ENCODE peak calls at places on chromosomes 12 and 14, in ten cellular contexts. One of them, this sample, is unnamed.

GRCh38 chr12:72133497-72134055 is 138.6 kb upstream of the TRHDE start:
- DNase-seq in NCI-H187: no peak
- DNase-seq in progenitor cell of endocrine pancreas: no peak
- DNase-seq in left ventricle myocardium inferior: no peak
- DNase-seq in activated CD4-positive, CD25-positive, alpha-beta regulatory T cell: no peak
- DNase-seq in AG09319: no peak
- DNase-seq in neural progenitor cell: peak
- DNase-seq in brain microvascular endothelial cell: no peak
- DNase-seq in ACHN: no peak
- DNase-seq in NCI-H1092: no peak
- DNase-seq in this sample: no peak

GRCh38 chr14:30272848-30273563 is 286.0 kb upstream of the G2E3 start:
- DNase-seq in NCI-H187: no peak
- DNase-seq in progenitor cell of endocrine pancreas: no peak
- DNase-seq in left ventricle myocardium inferior: no peak
- DNase-seq in activated CD4-positive, CD25-positive, alpha-beta regulatory T cell: no peak
- DNase-seq in AG09319: no peak
- DNase-seq in neural progenitor cell: peak
- DNase-seq in brain microvascular endothelial cell: no peak
- DNase-seq in ACHN: no peak
- DNase-seq in NCI-H1092: no peak
- DNase-seq in this sample: no peak

GRCh38 chr14:103258211-103258610 is 75.8 kb upstream of the EIF5 start:
- DNase-seq in NCI-H187: no peak
- DNase-seq in progenitor cell of endocrine pancreas: no peak
- DNase-seq in left ventricle myocardium inferior: no peak
- DNase-seq in activated CD4-positive, CD25-positive, alpha-beta regulatory T cell: no peak
- DNase-seq in AG09319: no peak
- DNase-seq in neural progenitor cell: no peak
- DNase-seq in brain microvascular endothelial cell: no peak
- DNase-seq in ACHN: no peak
- DNase-seq in NCI-H1092: no peak
- DNase-seq in this sample: no peak

GRCh38 chr12:27523305-27523641 is 733 bp upstream of the PPFIBP1 start:
- DNase-seq in NCI-H187: no peak
- DNase-seq in progenitor cell of endocrine pancreas: no peak
- DNase-seq in left ventricle myocardium inferior: no peak
- DNase-seq in activated CD4-positive, CD25-positive, alpha-beta regulatory T cell: no peak
- DNase-seq in AG09319: no peak
- DNase-seq in neural progenitor cell: peak
- DNase-seq in brain microvascular endothelial cell: no peak
- DNase-seq in ACHN: no peak
- DNase-seq in NCI-H1092: no peak
- DNase-seq in this sample: peak

GRCh38 chr14:93757185-93757584 is 31.1 kb downstream of the PRIMA1 start:
- DNase-seq in NCI-H187: no peak
- DNase-seq in progenitor cell of endocrine pancreas: no peak
- DNase-seq in left ventricle myocardium inferior: no peak
- DNase-seq in activated CD4-positive, CD25-positive, alpha-beta regulatory T cell: no peak
- DNase-seq in AG09319: no peak
- DNase-seq in neural progenitor cell: no peak
- DNase-seq in brain microvascular endothelial cell: no peak
- DNase-seq in ACHN: no peak
- DNase-seq in NCI-H1092: no peak
- DNase-seq in this sample: no peak

GRCh38 chr14:64464695-64465094 is 604 bp upstream of the AKAP5 start:
- DNase-seq in NCI-H187: peak
- DNase-seq in progenitor cell of endocrine pancreas: no peak
- DNase-seq in left ventricle myocardium inferior: no peak
- DNase-seq in activated CD4-positive, CD25-positive, alpha-beta regulatory T cell: no peak
- DNase-seq in AG09319: no peak
- DNase-seq in neural progenitor cell: no peak
- DNase-seq in brain microvascular endothelial cell: no peak
- DNase-seq in ACHN: no peak
- DNase-seq in NCI-H1092: no peak
- DNase-seq in this sample: peak

GRCh38 chr12:6186114-6186827 is 13.9 kb upstream of the CD9 start:
- DNase-seq in NCI-H187: no peak
- DNase-seq in progenitor cell of endocrine pancreas: no peak
- DNase-seq in left ventricle myocardium inferior: no peak
- DNase-seq in activated CD4-positive, CD25-positive, alpha-beta regulatory T cell: no peak
- DNase-seq in AG09319: no peak
- DNase-seq in neural progenitor cell: no peak
- DNase-seq in brain microvascular endothelial cell: no peak
- DNase-seq in ACHN: no peak
- DNase-seq in NCI-H1092: no peak
- DNase-seq in this sample: no peak

GRCh38 chr14:55968741-55969140 is 149.5 kb upstream of the PELI2 start:
- DNase-seq in NCI-H187: no peak
- DNase-seq in progenitor cell of endocrine pancreas: no peak
- DNase-seq in left ventricle myocardium inferior: no peak
- DNase-seq in activated CD4-positive, CD25-positive, alpha-beta regulatory T cell: no peak
- DNase-seq in AG09319: no peak
- DNase-seq in neural progenitor cell: no peak
- DNase-seq in brain microvascular endothelial cell: no peak
- DNase-seq in ACHN: no peak
- DNase-seq in NCI-H1092: no peak
- DNase-seq in this sample: no peak

GRCh38 chr12:127389923-127390322 is 877.0 kb upstream of the TMEM132C start:
- DNase-seq in NCI-H187: no peak
- DNase-seq in progenitor cell of endocrine pancreas: peak
- DNase-seq in left ventricle myocardium inferior: no peak
- DNase-seq in activated CD4-positive, CD25-positive, alpha-beta regulatory T cell: no peak
- DNase-seq in AG09319: peak
- DNase-seq in neural progenitor cell: peak
- DNase-seq in brain microvascular endothelial cell: peak
- DNase-seq in ACHN: peak
- DNase-seq in NCI-H1092: no peak
- DNase-seq in this sample: no peak

GRCh38 chr14:100587763-100588411 is 670 bp upstream of the BEGAIN start:
- DNase-seq in NCI-H187: no peak
- DNase-seq in progenitor cell of endocrine pancreas: no peak
- DNase-seq in left ventricle myocardium inferior: peak
- DNase-seq in activated CD4-positive, CD25-positive, alpha-beta regulatory T cell: no peak
- DNase-seq in AG09319: no peak
- DNase-seq in neural progenitor cell: no peak
- DNase-seq in brain microvascular endothelial cell: no peak
- DNase-seq in ACHN: no peak
- DNase-seq in NCI-H1092: no peak
- DNase-seq in this sample: no peak

GRCh38 chr14:104276435-104276834 is 138.0 kb downstream of the KIF26A start:
- DNase-seq in NCI-H187: no peak
- DNase-seq in progenitor cell of endocrine pancreas: no peak
- DNase-seq in left ventricle myocardium inferior: no peak
- DNase-seq in activated CD4-positive, CD25-positive, alpha-beta regulatory T cell: no peak
- DNase-seq in AG09319: no peak
- DNase-seq in neural progenitor cell: no peak
- DNase-seq in brain microvascular endothelial cell: no peak
- DNase-seq in ACHN: no peak
- DNase-seq in NCI-H1092: no peak
- DNase-seq in this sample: no peak

GRCh38 chr12:65567820-65568219 is 256.5 kb upstream of the HMGA2 start:
- DNase-seq in NCI-H187: no peak
- DNase-seq in progenitor cell of endocrine pancreas: no peak
- DNase-seq in left ventricle myocardium inferior: no peak
- DNase-seq in activated CD4-positive, CD25-positive, alpha-beta regulatory T cell: no peak
- DNase-seq in AG09319: no peak
- DNase-seq in neural progenitor cell: no peak
- DNase-seq in brain microvascular endothelial cell: no peak
- DNase-seq in ACHN: no peak
- DNase-seq in NCI-H1092: no peak
- DNase-seq in this sample: no peak

GRCh38 chr12:5718073-5718472 is 227.0 kb downstream of the ANO2 start:
- DNase-seq in NCI-H187: no peak
- DNase-seq in progenitor cell of endocrine pancreas: no peak
- DNase-seq in left ventricle myocardium inferior: no peak
- DNase-seq in activated CD4-positive, CD25-positive, alpha-beta regulatory T cell: no peak
- DNase-seq in AG09319: no peak
- DNase-seq in neural progenitor cell: no peak
- DNase-seq in brain microvascular endothelial cell: no peak
- DNase-seq in ACHN: no peak
- DNase-seq in NCI-H1092: no peak
- DNase-seq in this sample: no peak

GRCh38 chr12:131786331-131786730 is 41.9 kb upstream of the MMP17 start:
- DNase-seq in NCI-H187: no peak
- DNase-seq in progenitor cell of endocrine pancreas: no peak
- DNase-seq in left ventricle myocardium inferior: no peak
- DNase-seq in activated CD4-positive, CD25-positive, alpha-beta regulatory T cell: no peak
- DNase-seq in AG09319: no peak
- DNase-seq in neural progenitor cell: no peak
- DNase-seq in brain microvascular endothelial cell: no peak
- DNase-seq in ACHN: no peak
- DNase-seq in NCI-H1092: no peak
- DNase-seq in this sample: no peak

GRCh38 chr14:34571771-34572170 is 32.3 kb upstream of the EAPP start:
- DNase-seq in NCI-H187: no peak
- DNase-seq in progenitor cell of endocrine pancreas: no peak
- DNase-seq in left ventricle myocardium inferior: no peak
- DNase-seq in activated CD4-positive, CD25-positive, alpha-beta regulatory T cell: no peak
- DNase-seq in AG09319: no peak
- DNase-seq in neural progenitor cell: no peak
- DNase-seq in brain microvascular endothelial cell: no peak
- DNase-seq in ACHN: no peak
- DNase-seq in NCI-H1092: no peak
- DNase-seq in this sample: no peak

GRCh38 chr14:92690171-92691011 is 58.0 kb downstream of the LGMN start:
- DNase-seq in NCI-H187: no peak
- DNase-seq in progenitor cell of endocrine pancreas: peak
- DNase-seq in left ventricle myocardium inferior: no peak
- DNase-seq in activated CD4-positive, CD25-positive, alpha-beta regulatory T cell: no peak
- DNase-seq in AG09319: no peak
- DNase-seq in neural progenitor cell: no peak
- DNase-seq in brain microvascular endothelial cell: peak
- DNase-seq in ACHN: peak
- DNase-seq in NCI-H1092: peak
- DNase-seq in this sample: peak

GRCh38 chr12:125075-125474 is 58.5 kb downstream of the IQSEC3 start:
- DNase-seq in NCI-H187: no peak
- DNase-seq in progenitor cell of endocrine pancreas: no peak
- DNase-seq in left ventricle myocardium inferior: no peak
- DNase-seq in activated CD4-positive, CD25-positive, alpha-beta regulatory T cell: no peak
- DNase-seq in AG09319: no peak
- DNase-seq in neural progenitor cell: no peak
- DNase-seq in brain microvascular endothelial cell: no peak
- DNase-seq in ACHN: no peak
- DNase-seq in NCI-H1092: no peak
- DNase-seq in this sample: no peak

GRCh38 chr12:56366948-56367347 is 4.3 kb upstream of the APOF start:
- DNase-seq in NCI-H187: no peak
- DNase-seq in progenitor cell of endocrine pancreas: no peak
- DNase-seq in left ventricle myocardium inferior: no peak
- DNase-seq in activated CD4-positive, CD25-positive, alpha-beta regulatory T cell: no peak
- DNase-seq in AG09319: no peak
- DNase-seq in neural progenitor cell: no peak
- DNase-seq in brain microvascular endothelial cell: no peak
- DNase-seq in ACHN: no peak
- DNase-seq in NCI-H1092: no peak
- DNase-seq in this sample: no peak

GRCh38 chr12:111841236-111841749 is 735 bp upstream of the MAPKAPK5 start:
- DNase-seq in NCI-H187: no peak
- DNase-seq in progenitor cell of endocrine pancreas: no peak
- DNase-seq in left ventricle myocardium inferior: no peak
- DNase-seq in activated CD4-positive, CD25-positive, alpha-beta regulatory T cell: no peak
- DNase-seq in AG09319: no peak
- DNase-seq in neural progenitor cell: no peak
- DNase-seq in brain microvascular endothelial cell: no peak
- DNase-seq in ACHN: peak
- DNase-seq in NCI-H1092: no peak
- DNase-seq in this sample: no peak

GRCh38 chr14:71242237-71242748 is 335.0 kb downstream of the PCNX1 start:
- DNase-seq in NCI-H187: no peak
- DNase-seq in progenitor cell of endocrine pancreas: no peak
- DNase-seq in left ventricle myocardium inferior: no peak
- DNase-seq in activated CD4-positive, CD25-positive, alpha-beta regulatory T cell: no peak
- DNase-seq in AG09319: no peak
- DNase-seq in neural progenitor cell: no peak
- DNase-seq in brain microvascular endothelial cell: peak
- DNase-seq in ACHN: no peak
- DNase-seq in NCI-H1092: no peak
- DNase-seq in this sample: no peak

GRCh38 chr12:64452559-64453329 is 824 bp downstream of the TBK1 start:
- DNase-seq in NCI-H187: no peak
- DNase-seq in progenitor cell of endocrine pancreas: no peak
- DNase-seq in left ventricle myocardium inferior: no peak
- DNase-seq in activated CD4-positive, CD25-positive, alpha-beta regulatory T cell: no peak
- DNase-seq in AG09319: peak
- DNase-seq in neural progenitor cell: no peak
- DNase-seq in brain microvascular endothelial cell: peak
- DNase-seq in ACHN: peak
- DNase-seq in NCI-H1092: no peak
- DNase-seq in this sample: peak

GRCh38 chr14:104794099-104794498 is 1.4 kb downstream of the AKT1 start:
- DNase-seq in NCI-H187: no peak
- DNase-seq in progenitor cell of endocrine pancreas: peak
- DNase-seq in left ventricle myocardium inferior: no peak
- DNase-seq in activated CD4-positive, CD25-positive, alpha-beta regulatory T cell: no peak
- DNase-seq in AG09319: no peak
- DNase-seq in neural progenitor cell: peak
- DNase-seq in brain microvascular endothelial cell: peak
- DNase-seq in ACHN: peak
- DNase-seq in NCI-H1092: no peak
- DNase-seq in this sample: peak

GRCh38 chr14:23864252-23864651 is 89.3 kb upstream of the DHRS4 start:
- DNase-seq in NCI-H187: no peak
- DNase-seq in progenitor cell of endocrine pancreas: no peak
- DNase-seq in left ventricle myocardium inferior: no peak
- DNase-seq in activated CD4-positive, CD25-positive, alpha-beta regulatory T cell: no peak
- DNase-seq in AG09319: no peak
- DNase-seq in neural progenitor cell: no peak
- DNase-seq in brain microvascular endothelial cell: no peak
- DNase-seq in ACHN: no peak
- DNase-seq in NCI-H1092: no peak
- DNase-seq in this sample: no peak

GRCh38 chr14:32366256-32366655 is 37.2 kb downstream of the AKAP6 start:
- DNase-seq in NCI-H187: no peak
- DNase-seq in progenitor cell of endocrine pancreas: no peak
- DNase-seq in left ventricle myocardium inferior: no peak
- DNase-seq in activated CD4-positive, CD25-positive, alpha-beta regulatory T cell: no peak
- DNase-seq in AG09319: no peak
- DNase-seq in neural progenitor cell: peak
- DNase-seq in brain microvascular endothelial cell: peak
- DNase-seq in ACHN: no peak
- DNase-seq in NCI-H1092: no peak
- DNase-seq in this sample: no peak

GRCh38 chr12:6698352-6699046 is 2.1 kb downstream of the PIANP start:
- DNase-seq in NCI-H187: no peak
- DNase-seq in progenitor cell of endocrine pancreas: no peak
- DNase-seq in left ventricle myocardium inferior: no peak
- DNase-seq in activated CD4-positive, CD25-positive, alpha-beta regulatory T cell: no peak
- DNase-seq in AG09319: no peak
- DNase-seq in neural progenitor cell: no peak
- DNase-seq in brain microvascular endothelial cell: no peak
- DNase-seq in ACHN: no peak
- DNase-seq in NCI-H1092: no peak
- DNase-seq in this sample: no peak

GRCh38 chr12:121175383-121176119 is 34.4 kb upstream of the P2RX4 start:
- DNase-seq in NCI-H187: no peak
- DNase-seq in progenitor cell of endocrine pancreas: no peak
- DNase-seq in left ventricle myocardium inferior: no peak
- DNase-seq in activated CD4-positive, CD25-positive, alpha-beta regulatory T cell: no peak
- DNase-seq in AG09319: no peak
- DNase-seq in neural progenitor cell: no peak
- DNase-seq in brain microvascular endothelial cell: no peak
- DNase-seq in ACHN: no peak
- DNase-seq in NCI-H1092: no peak
- DNase-seq in this sample: peak

GRCh38 chr12:22299294-22299912 is 35.1 kb downstream of the ST8SIA1 start:
- DNase-seq in NCI-H187: no peak
- DNase-seq in progenitor cell of endocrine pancreas: no peak
- DNase-seq in left ventricle myocardium inferior: no peak
- DNase-seq in activated CD4-positive, CD25-positive, alpha-beta regulatory T cell: no peak
- DNase-seq in AG09319: no peak
- DNase-seq in neural progenitor cell: peak
- DNase-seq in brain microvascular endothelial cell: no peak
- DNase-seq in ACHN: peak
- DNase-seq in NCI-H1092: no peak
- DNase-seq in this sample: no peak

GRCh38 chr12:30967026-30967425 is 40.5 kb downstream of the TSPAN11 start:
- DNase-seq in NCI-H187: no peak
- DNase-seq in progenitor cell of endocrine pancreas: no peak
- DNase-seq in left ventricle myocardium inferior: no peak
- DNase-seq in activated CD4-positive, CD25-positive, alpha-beta regulatory T cell: no peak
- DNase-seq in AG09319: no peak
- DNase-seq in neural progenitor cell: no peak
- DNase-seq in brain microvascular endothelial cell: no peak
- DNase-seq in ACHN: no peak
- DNase-seq in NCI-H1092: no peak
- DNase-seq in this sample: no peak

This sample was measured in GM12865.